ENCODE peak calls at places on chromosomes 12 and 14, in seven cellular contexts. One of them, this sample, is unnamed.

GRCh38 chr14:99363616-99364290 is 91.8 kb upstream of the BCL11B start:
- DNase-seq in heart left ventricle: no peak
- DNase-seq in GM06990: no peak
- DNase-seq in fibroblast of villous mesenchyme: no peak
- DNase-seq in epithelial cell of esophagus: no peak
- DNase-seq in choroid plexus epithelial cell: no peak
- DNase-seq in prostate gland: no peak
- DNase-seq in this sample: no peak

GRCh38 chr12:29640589-29641345 is 143.0 kb downstream of the TMTC1 start:
- DNase-seq in heart left ventricle: peak; percentile 63
- DNase-seq in GM06990: no peak
- DNase-seq in fibroblast of villous mesenchyme: peak; percentile 85
- DNase-seq in epithelial cell of esophagus: peak; percentile 55
- DNase-seq in choroid plexus epithelial cell: peak; percentile 59
- DNase-seq in prostate gland: no peak
- DNase-seq in this sample: peak; percentile 57

GRCh38 chr12:93032748-93033147 is 103.7 kb upstream of the EEA1 start:
- DNase-seq in heart left ventricle: no peak
- DNase-seq in GM06990: no peak
- DNase-seq in fibroblast of villous mesenchyme: peak; percentile 21
- DNase-seq in epithelial cell of esophagus: no peak
- DNase-seq in choroid plexus epithelial cell: peak; percentile 25
- DNase-seq in prostate gland: no peak
- DNase-seq in this sample: no peak

GRCh38 chr12:45762185-45763110 is 32.9 kb downstream of the ARID2 start:
- DNase-seq in heart left ventricle: no peak
- DNase-seq in GM06990: no peak
- DNase-seq in fibroblast of villous mesenchyme: peak; percentile 73
- DNase-seq in epithelial cell of esophagus: peak; percentile 82
- DNase-seq in choroid plexus epithelial cell: peak; percentile 83
- DNase-seq in prostate gland: peak; percentile 23
- DNase-seq in this sample: peak; percentile 76

GRCh38 chr12:44654641-44655625 is 221.2 kb downstream of the NELL2 start:
- DNase-seq in heart left ventricle: no peak
- DNase-seq in GM06990: no peak
- DNase-seq in fibroblast of villous mesenchyme: no peak
- DNase-seq in epithelial cell of esophagus: no peak
- DNase-seq in choroid plexus epithelial cell: no peak
- DNase-seq in prostate gland: no peak
- DNase-seq in this sample: no peak

GRCh38 chr12:103547929-103548328 is 39.1 kb upstream of the STAB2 start:
- DNase-seq in heart left ventricle: no peak
- DNase-seq in GM06990: no peak
- DNase-seq in fibroblast of villous mesenchyme: no peak
- DNase-seq in epithelial cell of esophagus: no peak
- DNase-seq in choroid plexus epithelial cell: no peak
- DNase-seq in prostate gland: no peak
- DNase-seq in this sample: no peak

GRCh38 chr14:53032838-53033390 is 82.1 kb upstream of the FERMT2 start:
- DNase-seq in heart left ventricle: no peak
- DNase-seq in GM06990: no peak
- DNase-seq in fibroblast of villous mesenchyme: peak; percentile 58
- DNase-seq in epithelial cell of esophagus: no peak
- DNase-seq in choroid plexus epithelial cell: peak; percentile 36
- DNase-seq in prostate gland: no peak
- DNase-seq in this sample: no peak

GRCh38 chr14:60651051-60651935 is 2.0 kb upstream of the SIX1 start:
- DNase-seq in heart left ventricle: no peak
- DNase-seq in GM06990: no peak
- DNase-seq in fibroblast of villous mesenchyme: no peak
- DNase-seq in epithelial cell of esophagus: no peak
- DNase-seq in choroid plexus epithelial cell: no peak
- DNase-seq in prostate gland: no peak
- DNase-seq in this sample: no peak

GRCh38 chr12:19620222-19620621 is 180.9 kb downstream of the AEBP2 start:
- DNase-seq in heart left ventricle: no peak
- DNase-seq in GM06990: no peak
- DNase-seq in fibroblast of villous mesenchyme: peak; percentile 10
- DNase-seq in epithelial cell of esophagus: peak; percentile 93
- DNase-seq in choroid plexus epithelial cell: peak; percentile 44
- DNase-seq in prostate gland: no peak
- DNase-seq in this sample: no peak

GRCh38 chr12:54932691-54933090 is 51.9 kb downstream of the TESPA1 start:
- DNase-seq in heart left ventricle: no peak
- DNase-seq in GM06990: no peak
- DNase-seq in fibroblast of villous mesenchyme: no peak
- DNase-seq in epithelial cell of esophagus: peak; percentile 53
- DNase-seq in choroid plexus epithelial cell: no peak
- DNase-seq in prostate gland: no peak
- DNase-seq in this sample: peak; percentile 21

GRCh38 chr12:65832217-65832616 is 7.9 kb downstream of the HMGA2 start:
- DNase-seq in heart left ventricle: no peak
- DNase-seq in GM06990: no peak
- DNase-seq in fibroblast of villous mesenchyme: peak; percentile 39
- DNase-seq in epithelial cell of esophagus: no peak
- DNase-seq in choroid plexus epithelial cell: peak; percentile 59
- DNase-seq in prostate gland: no peak
- DNase-seq in this sample: peak; percentile 52

GRCh38 chr12:64633940-64634337 is 23.6 kb downstream of the RASSF3 start:
- DNase-seq in heart left ventricle: peak; percentile 32
- DNase-seq in GM06990: no peak
- DNase-seq in fibroblast of villous mesenchyme: peak; percentile 67
- DNase-seq in epithelial cell of esophagus: peak; percentile 84
- DNase-seq in choroid plexus epithelial cell: peak; percentile 73
- DNase-seq in prostate gland: peak; percentile 47
- DNase-seq in this sample: peak; percentile 61

GRCh38 chr12:46921048-46921753 is 95.4 kb upstream of the SLC38A4 start:
- DNase-seq in heart left ventricle: no peak
- DNase-seq in GM06990: no peak
- DNase-seq in fibroblast of villous mesenchyme: peak; percentile 80
- DNase-seq in epithelial cell of esophagus: peak; percentile 85
- DNase-seq in choroid plexus epithelial cell: peak; percentile 22
- DNase-seq in prostate gland: no peak
- DNase-seq in this sample: peak; percentile 48

GRCh38 chr12:89673603-89674002 is 35.0 kb downstream of the ATP2B1 start:
- DNase-seq in heart left ventricle: no peak
- DNase-seq in GM06990: no peak
- DNase-seq in fibroblast of villous mesenchyme: no peak
- DNase-seq in epithelial cell of esophagus: no peak
- DNase-seq in choroid plexus epithelial cell: no peak
- DNase-seq in prostate gland: no peak
- DNase-seq in this sample: no peak

GRCh38 chr12:6958609-6959375 is 7.6 kb downstream of the PTPN6 start:
- DNase-seq in heart left ventricle: peak; percentile 64
- DNase-seq in GM06990: peak; percentile 85
- DNase-seq in fibroblast of villous mesenchyme: no peak
- DNase-seq in epithelial cell of esophagus: no peak
- DNase-seq in choroid plexus epithelial cell: no peak
- DNase-seq in prostate gland: no peak
- DNase-seq in this sample: no peak

GRCh38 chr12:6961278-6961694 is 9.2 kb downstream of the PHB2 start:
- DNase-seq in heart left ventricle: peak; percentile 56
- DNase-seq in GM06990: peak; percentile 85
- DNase-seq in fibroblast of villous mesenchyme: peak; percentile 78
- DNase-seq in epithelial cell of esophagus: peak; percentile 76
- DNase-seq in choroid plexus epithelial cell: no peak
- DNase-seq in prostate gland: peak; percentile 58
- DNase-seq in this sample: no peak

GRCh38 chr12:6960291-6961277 is 9.4 kb downstream of the PTPN6 start:
- DNase-seq in heart left ventricle: no peak
- DNase-seq in GM06990: peak; percentile 77
- DNase-seq in fibroblast of villous mesenchyme: peak; percentile 36
- DNase-seq in epithelial cell of esophagus: no peak
- DNase-seq in choroid plexus epithelial cell: peak; percentile 79
- DNase-seq in prostate gland: no peak
- DNase-seq in this sample: peak; percentile 31

GRCh38 chr12:6957741-6958608 is 6.8 kb downstream of the PTPN6 start:
- DNase-seq in heart left ventricle: no peak
- DNase-seq in GM06990: no peak
- DNase-seq in fibroblast of villous mesenchyme: no peak
- DNase-seq in epithelial cell of esophagus: no peak
- DNase-seq in choroid plexus epithelial cell: no peak
- DNase-seq in prostate gland: no peak
- DNase-seq in this sample: no peak

DNA sequence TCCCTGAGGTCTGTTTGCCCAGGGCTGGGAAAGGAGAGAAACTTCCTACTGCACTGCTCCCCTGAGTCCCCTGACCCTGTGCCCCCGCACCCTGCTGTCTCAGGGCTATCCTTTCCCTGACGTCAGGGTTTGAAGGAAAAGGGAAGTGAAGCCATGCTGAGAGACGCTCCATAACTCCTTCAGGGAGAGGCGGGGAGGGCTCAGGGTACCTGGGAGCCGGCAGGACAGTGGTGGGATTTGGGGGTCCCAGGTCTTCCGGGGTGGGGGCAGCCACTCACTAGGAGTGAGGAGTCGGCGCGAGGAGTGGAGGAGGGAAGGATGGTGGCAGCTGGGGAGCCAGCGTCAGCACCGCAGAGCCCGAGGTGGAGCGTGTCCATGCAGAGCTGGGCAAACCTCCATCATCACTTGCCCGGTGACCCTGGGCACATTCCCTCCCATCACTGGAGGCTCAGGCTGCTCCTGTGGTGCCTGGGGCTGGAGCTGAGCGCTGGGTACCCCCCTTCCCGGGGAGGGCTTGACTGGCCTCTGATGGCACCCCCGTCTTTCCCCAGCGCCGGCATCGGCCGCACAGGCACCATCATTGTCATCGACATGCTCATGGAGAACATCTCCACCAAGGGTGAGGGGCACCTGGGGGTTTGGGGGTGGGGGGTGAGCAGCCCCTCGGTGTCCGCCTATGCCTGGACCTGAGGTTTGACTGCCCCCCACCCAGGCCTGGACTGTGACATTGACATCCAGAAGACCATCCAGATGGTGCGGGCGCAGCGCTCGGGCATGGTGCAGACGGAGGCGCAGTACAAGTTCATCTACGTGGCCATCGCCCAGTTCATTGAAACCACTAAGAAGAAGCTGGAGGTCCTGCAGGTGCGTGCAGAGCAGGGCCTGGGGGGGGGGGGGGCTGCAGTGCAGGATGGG is 8.5 kb downstream of the PTPN6 start:
- DNase-seq in heart left ventricle: no peak
- DNase-seq in GM06990: no peak
- DNase-seq in fibroblast of villous mesenchyme: no peak
- DNase-seq in epithelial cell of esophagus: no peak
- DNase-seq in choroid plexus epithelial cell: no peak
- DNase-seq in prostate gland: no peak
- DNase-seq in this sample: no peak
- H3K4me3 ChIP-seq in heart left ventricle: peak overlapping the region; percentile 9
- H3K4me3 ChIP-seq in GM06990: peak overlapping the region; percentile 49
- H3K4me3 ChIP-seq in fibroblast of villous mesenchyme: no peak overlapping the region
- H3K4me3 ChIP-seq in epithelial cell of esophagus: no peak overlapping the region
- H3K4me3 ChIP-seq in choroid plexus epithelial cell: no peak overlapping the region
- H3K4me3 ChIP-seq in prostate gland: no peak overlapping the region
- H3K4me3 ChIP-seq in this sample: no peak overlapping the region

DNA sequence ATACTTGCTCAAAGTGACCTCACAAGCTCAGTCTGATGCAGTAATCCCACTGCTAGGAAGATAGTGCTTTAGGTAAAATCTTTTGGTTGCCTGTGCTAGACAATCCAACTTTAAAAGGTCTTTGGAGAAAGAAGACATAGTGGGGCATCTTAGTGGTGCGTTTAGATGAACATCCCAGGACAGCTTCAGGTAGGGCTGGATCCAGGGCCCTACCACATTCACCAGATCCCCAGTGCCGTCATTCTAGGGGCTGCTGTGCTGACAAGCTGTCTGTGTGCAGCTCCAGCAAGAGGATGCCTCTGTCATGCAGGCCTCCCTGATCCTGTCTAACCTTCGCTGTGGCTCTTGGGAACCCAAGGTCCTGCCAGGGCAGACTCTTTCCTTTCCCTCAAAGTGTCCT is 100.7 kb upstream of the EIF5 start:
- DNase-seq in heart left ventricle: no peak
- DNase-seq in GM06990: no peak
- DNase-seq in fibroblast of villous mesenchyme: no peak
- DNase-seq in epithelial cell of esophagus: no peak
- DNase-seq in choroid plexus epithelial cell: peak; percentile 31
- DNase-seq in prostate gland: no peak
- DNase-seq in this sample: no peak
- TF ChIP-seq CTCF in heart left ventricle: no peak
- TF ChIP-seq CTCF in GM06990: no peak
- TF ChIP-seq CTCF in fibroblast of villous mesenchyme: no peak
- TF ChIP-seq CTCF in epithelial cell of esophagus: no peak
- TF ChIP-seq CTCF in choroid plexus epithelial cell: no peak
- TF ChIP-seq CTCF in prostate gland: no peak
- TF ChIP-seq CTCF in this sample: no peak

DNA sequence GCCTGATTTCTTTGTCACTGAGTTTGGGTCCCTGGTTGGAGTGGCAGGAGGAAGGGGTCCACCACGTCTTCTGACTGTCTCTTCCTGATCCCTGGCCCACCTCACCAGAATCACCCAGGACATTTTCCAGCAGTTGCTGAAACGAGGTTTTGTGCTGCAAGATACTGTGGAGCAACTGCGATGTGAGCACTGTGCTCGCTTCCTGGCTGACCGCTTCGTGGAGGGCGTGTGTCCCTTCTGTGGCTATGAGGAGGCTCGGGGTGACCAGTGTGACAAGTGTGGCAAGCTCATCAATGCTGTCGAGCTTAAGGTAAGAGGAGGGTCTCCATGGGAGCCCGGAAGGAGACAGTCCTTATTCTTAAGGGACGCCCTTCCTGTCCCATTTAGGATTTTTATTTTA is 12.3 kb downstream of the MARS1 start:
- DNase-seq in heart left ventricle: no peak
- DNase-seq in GM06990: no peak
- DNase-seq in fibroblast of villous mesenchyme: no peak
- DNase-seq in epithelial cell of esophagus: no peak
- DNase-seq in choroid plexus epithelial cell: no peak
- DNase-seq in prostate gland: no peak
- DNase-seq in this sample: no peak
- H3K4me3 ChIP-seq in heart left ventricle: no peak overlapping the region
- H3K4me3 ChIP-seq in GM06990: no peak overlapping the region
- H3K4me3 ChIP-seq in fibroblast of villous mesenchyme: no peak overlapping the region
- H3K4me3 ChIP-seq in epithelial cell of esophagus: no peak overlapping the region
- H3K4me3 ChIP-seq in choroid plexus epithelial cell: no peak overlapping the region
- H3K4me3 ChIP-seq in prostate gland: no peak overlapping the region
- H3K4me3 ChIP-seq in this sample: no peak overlapping the region

GRCh38 chr14:89241265-89241664 is 175.8 kb downstream of the FOXN3 start:
- DNase-seq in heart left ventricle: no peak
- DNase-seq in GM06990: no peak
- DNase-seq in fibroblast of villous mesenchyme: no peak
- DNase-seq in epithelial cell of esophagus: no peak
- DNase-seq in choroid plexus epithelial cell: no peak
- DNase-seq in prostate gland: no peak
- DNase-seq in this sample: no peak

GRCh38 chr14:89240414-89240813 is 176.6 kb downstream of the FOXN3 start:
- DNase-seq in heart left ventricle: no peak
- DNase-seq in GM06990: no peak
- DNase-seq in fibroblast of villous mesenchyme: peak; percentile 34
- DNase-seq in epithelial cell of esophagus: peak; percentile 29
- DNase-seq in choroid plexus epithelial cell: peak; percentile 35
- DNase-seq in prostate gland: no peak
- DNase-seq in this sample: no peak

GRCh38 chr14:89241934-89242670 is 174.9 kb downstream of the FOXN3 start:
- DNase-seq in heart left ventricle: no peak
- DNase-seq in GM06990: no peak
- DNase-seq in fibroblast of villous mesenchyme: no peak
- DNase-seq in epithelial cell of esophagus: no peak
- DNase-seq in choroid plexus epithelial cell: peak; percentile 47
- DNase-seq in prostate gland: no peak
- DNase-seq in this sample: no peak

GRCh38 chr14:89236846-89237245 is 180.2 kb downstream of the FOXN3 start:
- DNase-seq in heart left ventricle: no peak
- DNase-seq in GM06990: no peak
- DNase-seq in fibroblast of villous mesenchyme: no peak
- DNase-seq in epithelial cell of esophagus: no peak
- DNase-seq in choroid plexus epithelial cell: peak; percentile 45
- DNase-seq in prostate gland: no peak
- DNase-seq in this sample: no peak

GRCh38 chr14:89237923-89238529 is 179.0 kb downstream of the FOXN3 start:
- DNase-seq in heart left ventricle: no peak
- DNase-seq in GM06990: no peak
- DNase-seq in fibroblast of villous mesenchyme: peak; percentile 40
- DNase-seq in epithelial cell of esophagus: peak; percentile 26
- DNase-seq in choroid plexus epithelial cell: peak; percentile 57
- DNase-seq in prostate gland: no peak
- DNase-seq in this sample: no peak
- TF ChIP-seq CTCF in heart left ventricle: peak; percentile 26
- TF ChIP-seq CTCF in GM06990: no peak
- TF ChIP-seq CTCF in fibroblast of villous mesenchyme: peak; percentile 61
- TF ChIP-seq CTCF in epithelial cell of esophagus: peak; percentile 52
- TF ChIP-seq CTCF in choroid plexus epithelial cell: peak; percentile 56
- TF ChIP-seq CTCF in prostate gland: peak; percentile 28
- TF ChIP-seq CTCF in this sample: peak; percentile 4

This sample was measured in fibroblast of the aortic adventitia.